ENCODE peak calls at places on chromosomes 13 and 19, in nine cellular contexts. S, J, Y, M, B, E, G, T and H are unnamed samples. For H3K9me3 and H3K4me1, the result is how much of the 10 kb centered on the place peaks cover.

GRCh38 chr13:19606737-19607136 is 26.7 kb upstream of the MPHOSPH8 start:
- ATAC-seq in S (no peak), J (no peak), Y (no peak), M (no peak), B (no peak), E (no peak), G (no peak), T (no peak), H (no peak)

GRCh38 chr13:25169951-25170553 is 2.0 kb downstream of the AMER2 start:
- ATAC-seq in S (no peak), J (no peak), Y (no peak), M (no peak), B (no peak), E (no peak), G (no peak), T (peak), H (no peak)

GRCh38 chr13:20825476-20825875 is 51.7 kb upstream of the EEF1AKMT1 start:
- ATAC-seq in S (no peak), J (no peak), Y (no peak), M (no peak), B (no peak), E (no peak), G (no peak), T (no peak), H (no peak)

GRCh38 chr13:33004454-33004853 is 11.8 kb upstream of the KL start:
- ATAC-seq in S (no peak), J (no peak), Y (no peak), M (no peak), B (no peak), E (peak), G (peak), T (peak), H (peak)

GRCh38 chr19:3813473-3814392 is 27.6 kb upstream of the MATK start:
- ATAC-seq in S (no peak), J (no peak), Y (no peak), M (no peak), B (no peak), E (no peak), G (no peak), T (no peak), H (no peak)

GRCh38 chr19:21028969-21029268 is 8.5 kb downstream of the ZNF430 start:
- ATAC-seq in S (no peak), J (no peak), Y (no peak), M (no peak), B (no peak), E (no peak), G (no peak), T (no peak), H (no peak)

GRCh38 chr13:80022146-80022545 is 318.8 kb downstream of the SPRY2 start:
- ATAC-seq in S (no peak), J (no peak), Y (no peak), M (no peak), B (no peak), E (no peak), G (peak), T (no peak), H (no peak)

GRCh38 chr19:15463865-15464371 is 426 bp downstream of the RASAL3 start:
- ATAC-seq in S (no peak), J (no peak), Y (peak), M (no peak), B (no peak), E (no peak), G (peak), T (peak), H (no peak)

GRCh38 chr19:3027981-3028304 is 1.1 kb downstream of the TLE2 start:
- ATAC-seq in S (no peak), J (no peak), Y (no peak), M (no peak), B (no peak), E (no peak), G (peak), T (peak), H (no peak)

GRCh38 chr13:34611678-34612077 is 330.4 kb upstream of the NBEA start:
- ATAC-seq in S (no peak), J (no peak), Y (no peak), M (no peak), B (no peak), E (no peak), G (no peak), T (no peak), H (no peak)

GRCh38 chr13:23599083-23599925 is 29.1 kb downstream of the TNFRSF19 start:
- ATAC-seq in S (no peak), J (peak), Y (no peak), M (peak), B (peak), E (no peak), G (no peak), T (no peak), H (no peak)

GRCh38 chr19:55467236-55468053 is 2.9 kb upstream of the C19orf85 start:
- ATAC-seq in S (peak), J (peak), Y (peak), M (peak), B (peak), E (peak), G (peak), T (peak), H (peak)

GRCh38 chr13:99162962-99163361 is 37.7 kb upstream of the UBAC2 start:
- ATAC-seq in S (no peak), J (no peak), Y (no peak), M (no peak), B (no peak), E (no peak), G (no peak), T (no peak), H (no peak)

GRCh38 chr19:10283786-10284540 is 2.8 kb upstream of the ICAM4 start:
- ATAC-seq in S (no peak), J (no peak), Y (no peak), M (no peak), B (no peak), E (no peak), G (no peak), T (peak), H (no peak)

GRCh38 chr19:44315883-44316282 is 11.1 kb upstream of the ZNF235 start:
- ATAC-seq in S (no peak), J (no peak), Y (no peak), M (no peak), B (no peak), E (no peak), G (no peak), T (no peak), H (no peak)
- H3K9me3 ChIP-seq in S (under half), J (under half), Y (under half), M (under half), B (under half), E (under half), G (under half), T (half or more), H (under half)

DNA sequence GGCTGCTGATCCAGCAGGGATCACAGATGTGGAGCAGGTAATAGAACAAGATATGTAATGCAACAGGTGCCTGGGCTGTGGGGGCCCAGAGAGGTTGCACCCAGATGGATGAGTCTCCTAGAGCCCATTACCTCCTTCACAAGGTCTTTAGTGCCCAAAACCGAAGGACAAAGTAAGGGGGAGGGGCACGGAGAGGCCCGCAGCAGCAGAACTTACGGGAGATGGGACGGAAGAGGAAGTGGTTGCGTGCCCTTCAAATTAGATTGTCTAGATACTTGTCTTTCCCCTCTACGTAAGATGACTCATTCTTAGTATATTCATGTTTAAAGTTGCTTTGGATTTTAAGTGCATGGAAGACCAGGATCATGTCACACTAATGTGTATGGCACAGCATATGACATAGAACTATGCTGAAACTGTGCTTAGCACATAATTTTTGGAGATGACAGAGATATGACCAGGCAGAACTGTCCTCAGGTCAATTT is 5.7 kb upstream of the MRPS31 start:
- ATAC-seq in S (peak), J (peak), Y (peak), M (peak), B (no peak), E (no peak), G (peak), T (peak), H (peak)
- H3K4me1 ChIP-seq in S (under half), J (under half), Y (under half), M (under half), B (under half), E (under half), G (under half), T (under half), H (under half)

DNA sequence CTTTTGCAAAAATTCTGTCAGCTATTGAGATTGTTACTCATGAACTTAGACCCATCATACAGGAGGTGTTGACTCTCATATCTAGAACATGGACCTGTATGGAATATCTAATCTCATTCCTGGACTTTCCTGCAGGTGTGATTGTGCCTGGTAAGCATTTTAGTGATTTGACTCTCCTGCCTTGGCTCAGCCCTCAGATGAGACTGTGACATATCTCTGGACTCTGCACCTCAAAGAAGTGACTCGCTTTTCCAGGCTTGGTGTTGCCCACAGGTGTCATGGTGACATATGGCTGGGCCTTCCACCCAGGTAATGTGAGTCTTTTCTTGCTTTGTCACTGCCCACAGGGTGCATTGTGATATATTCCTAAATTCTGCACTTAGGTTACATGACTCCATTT is 17.8 kb upstream of the ZNF726 start:
- ATAC-seq in S (no peak), J (no peak), Y (no peak), M (no peak), B (no peak), E (no peak), G (no peak), T (no peak), H (no peak)
- H3K9me3 ChIP-seq in S (under half), J (under half), Y (under half), M (under half), B (under half), E (under half), G (under half), T (under half), H (under half)

DNA sequence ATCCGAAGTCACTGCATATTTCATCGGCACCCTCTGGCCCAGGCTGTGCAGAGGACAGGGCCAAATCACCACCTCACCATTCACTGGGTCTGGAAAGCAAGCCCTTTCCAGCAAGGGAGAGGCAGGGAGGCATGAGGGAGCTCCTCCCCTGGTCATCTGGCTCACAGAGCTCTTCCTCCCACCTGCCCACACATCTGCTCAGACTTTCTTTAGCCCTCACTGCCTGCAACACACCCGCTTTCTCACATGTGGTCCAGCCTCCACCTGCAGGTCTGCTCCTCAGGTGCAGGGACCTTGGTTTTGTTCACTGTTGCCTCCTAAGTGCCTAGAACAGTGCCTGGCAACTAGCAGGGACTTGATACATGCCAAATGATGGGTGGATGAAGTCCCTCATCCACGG is 21.0 kb upstream of the SLC35E1 start:
- ATAC-seq in S (no peak), J (no peak), Y (no peak), M (no peak), B (no peak), E (no peak), G (no peak), T (no peak), H (no peak)
- H3K4me1 ChIP-seq in S (under half), J (under half), Y (half or more), M (under half), B (under half), E (under half), G (under half), T (half or more), H (under half)

GRCh38 chr13:110566201-110566600 is 4.7 kb upstream of the RAB20 start:
- ATAC-seq in S (no peak), J (no peak), Y (no peak), M (no peak), B (no peak), E (no peak), G (no peak), T (no peak), H (no peak)
- H3K9me3 ChIP-seq in S (under half), J (under half), Y (under half), M (under half), B (under half), E (under half), G (under half), T (under half), H (under half)